ENCODE peak calls at places on chromosomes 16 and 17, in eight cellular contexts. G is effector memory CD4-positive, alpha-beta T cell; V is K562; U is AG04450; S is colonic mucosa; K is neuronal stem cell; P is Karpas-422; O is gastrocnemius medialis. N is an unnamed sample.

GRCh38 chr17:50060951-50061712 is 5.2 kb downstream of the ITGA3 start:
- DNase-seq in G (no peak), V (no peak), U (no peak), S (peak; percentile 68), K (no peak), P (no peak), O (peak; percentile 65), N (no peak)

GRCh38 chr16:55408656-55409055 is 70.3 kb upstream of the MMP2 start:
- DNase-seq in G (no peak), V (no peak), U (no peak), S (no peak), K (peak; percentile 52), P (no peak), O (no peak), N (no peak)

GRCh38 chr16:10031473-10031872 is 150.8 kb downstream of the GRIN2A start:
- DNase-seq in G (no peak), V (no peak), U (no peak), S (no peak), K (no peak), P (no peak), O (no peak), N (no peak)

GRCh38 chr16:22373662-22374310 is 633 bp downstream of the CDR2 start:
- DNase-seq in G (peak; percentile 16), V (no peak), U (no peak), S (peak; percentile 58), K (peak; percentile 23), P (peak; percentile 70), O (peak; percentile 11), N (no peak)

GRCh38 chr17:12545877-12546513 is 119.7 kb upstream of the MYOCD start:
- DNase-seq in G (no peak), V (peak; percentile 15), U (no peak), S (peak; percentile 47), K (peak; percentile 51), P (peak; percentile 80), O (no peak), N (no peak)

GRCh38 chr17:70352834-70353233 is 183.5 kb downstream of the KCNJ2 start:
- DNase-seq in G (no peak), V (no peak), U (no peak), S (no peak), K (no peak), P (no peak), O (no peak), N (no peak)

GRCh38 chr17:83129676-83130075 is 50.3 kb downstream of the METRNL start:
- DNase-seq in G (no peak), V (no peak), U (no peak), S (no peak), K (no peak), P (no peak), O (no peak), N (no peak)

GRCh38 chr16:60107467-60107866 is 1373.4 kb upstream of the GOT2 start:
- DNase-seq in G (no peak), V (no peak), U (no peak), S (no peak), K (no peak), P (no peak), O (no peak), N (no peak)

GRCh38 chr17:37081287-37081686 is 132.5 kb downstream of the AATF start:
- DNase-seq in G (no peak), V (no peak), U (no peak), S (no peak), K (no peak), P (no peak), O (no peak), N (no peak)

GRCh38 chr17:44759096-44759915 is 518 bp downstream of the ADAM11 start:
- DNase-seq in G (no peak), V (peak; percentile 39), U (no peak), S (no peak), K (no peak), P (no peak), O (no peak), N (no peak)

GRCh38 chr17:68511671-68512246 is 471 bp upstream of the PRKAR1A start:
- DNase-seq in G (peak; percentile 59), V (peak; percentile 81), U (peak; percentile 33), S (peak; percentile 81), K (peak; percentile 85), P (peak; percentile 92), O (peak; percentile 74), N (no peak)

GRCh38 chr17:69763503-69763902 is 311.5 kb upstream of the KCNJ16 start:
- DNase-seq in G (no peak), V (no peak), U (no peak), S (no peak), K (no peak), P (no peak), O (no peak), N (no peak)

GRCh38 chr16:19657831-19658230 is 60.2 kb downstream of the KNOP1 start:
- DNase-seq in G (no peak), V (no peak), U (no peak), S (no peak), K (no peak), P (no peak), O (no peak), N (no peak)

GRCh38 chr16:19604911-19605310 is 49.4 kb downstream of the VPS35L start:
- DNase-seq in G (no peak), V (no peak), U (no peak), S (no peak), K (no peak), P (no peak), O (no peak), N (no peak)

GRCh38 chr17:62705781-62706597 is 78.5 kb downstream of the MRC2 start:
- DNase-seq in G (no peak), V (no peak), U (no peak), S (no peak), K (no peak), P (no peak), O (no peak), N (no peak)

GRCh38 chr17:77476920-77477805 is 336.4 kb downstream of the SEC14L1 start:
- DNase-seq in G (no peak), V (no peak), U (peak; percentile 91), S (peak; percentile 45), K (no peak), P (no peak), O (peak; percentile 86), N (peak; percentile 92)

GRCh38 chr17:3213587-3213986 is 6.1 kb downstream of the OR1A1 start:
- DNase-seq in G (no peak), V (no peak), U (no peak), S (no peak), K (no peak), P (no peak), O (no peak), N (no peak)

GRCh38 chr16:85735225-85735722 is 15.6 kb downstream of the C16orf74 start:
- DNase-seq in G (peak; percentile 39), V (no peak), U (no peak), S (no peak), K (no peak), P (no peak), O (no peak), N (no peak)

GRCh38 chr16:23788653-23789052 is 33.8 kb downstream of the CHP2 start:
- DNase-seq in G (no peak), V (no peak), U (no peak), S (no peak), K (no peak), P (no peak), O (no peak), N (no peak)

DNA sequence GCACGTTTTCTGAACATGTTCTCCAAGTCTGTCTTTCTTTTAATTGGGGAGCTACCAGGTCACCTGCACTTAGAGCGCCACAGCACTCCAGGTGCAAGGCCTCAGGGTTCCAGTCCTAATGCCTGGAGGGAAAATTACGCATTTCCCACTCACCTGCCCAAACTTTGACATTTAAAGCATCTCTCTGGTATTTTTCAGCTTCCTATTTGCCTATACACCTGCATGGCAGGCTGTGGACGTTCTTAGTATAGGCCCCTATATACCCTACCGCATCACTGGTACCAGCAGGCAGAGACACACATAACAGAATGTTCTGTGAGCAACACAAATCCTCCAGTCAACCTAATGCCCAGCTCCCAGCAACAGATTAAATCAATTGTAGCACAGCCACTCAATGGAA is 213.3 kb downstream of the MRTFB start:
- DNase-seq in G (no peak), V (no peak), U (no peak), S (no peak), K (no peak), P (no peak), O (no peak), N (no peak)
- H3K27ac ChIP-seq in G (no peak overlapping the region), V (no peak overlapping the region), U (no peak overlapping the region), S (no peak overlapping the region), K (no peak overlapping the region), P (no peak overlapping the region), O (peak overlapping the region; percentile 95), N (no peak overlapping the region)

DNA sequence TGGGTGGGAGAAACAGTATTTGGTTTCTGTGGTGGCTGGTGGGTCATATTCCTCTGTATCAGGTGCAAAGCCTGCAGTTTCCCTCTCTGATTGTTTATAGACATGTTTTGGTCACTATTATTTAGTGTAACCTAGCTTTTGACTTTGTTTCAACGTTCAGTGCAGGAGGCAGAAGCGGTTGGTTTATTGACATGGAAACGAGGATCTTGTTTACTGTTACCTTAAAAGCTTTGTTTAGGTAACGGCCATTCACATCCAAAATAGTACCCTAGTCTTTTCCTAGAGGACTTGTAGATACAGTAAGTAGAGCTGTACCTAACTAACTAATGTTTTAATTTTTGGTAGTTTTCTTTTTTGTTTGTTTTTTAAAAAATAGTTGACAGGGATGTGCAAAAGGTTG is 3.5 kb downstream of the MSI2 start:
- DNase-seq in G (no peak), V (no peak), U (no peak), S (no peak), K (no peak), P (no peak), O (no peak), N (no peak)
- H3K27ac ChIP-seq in G (no peak overlapping the region), V (no peak overlapping the region), U (no peak overlapping the region), S (no peak overlapping the region), K (no peak overlapping the region), P (peak overlapping the region; percentile 92), O (peak overlapping the region; percentile 86), N (no peak overlapping the region)

GRCh38 chr17:38605852-38606645 is at the start of gene SRCIN1:
- DNase-seq in G (peak; percentile 9), V (peak; percentile 90), U (no peak), S (peak; percentile 72), K (peak; percentile 72), P (peak; percentile 74), O (no peak), N (no peak)
- H3K27ac ChIP-seq in G (no peak within 1 kb of the TSS), V (peak within 1 kb of the TSS; percentile 58), U (no peak within 1 kb of the TSS), S (peak within 1 kb of the TSS; percentile 44), K (peak within 1 kb of the TSS; percentile 72), P (no peak within 1 kb of the TSS), O (no peak within 1 kb of the TSS), N (no peak within 1 kb of the TSS)

DNA sequence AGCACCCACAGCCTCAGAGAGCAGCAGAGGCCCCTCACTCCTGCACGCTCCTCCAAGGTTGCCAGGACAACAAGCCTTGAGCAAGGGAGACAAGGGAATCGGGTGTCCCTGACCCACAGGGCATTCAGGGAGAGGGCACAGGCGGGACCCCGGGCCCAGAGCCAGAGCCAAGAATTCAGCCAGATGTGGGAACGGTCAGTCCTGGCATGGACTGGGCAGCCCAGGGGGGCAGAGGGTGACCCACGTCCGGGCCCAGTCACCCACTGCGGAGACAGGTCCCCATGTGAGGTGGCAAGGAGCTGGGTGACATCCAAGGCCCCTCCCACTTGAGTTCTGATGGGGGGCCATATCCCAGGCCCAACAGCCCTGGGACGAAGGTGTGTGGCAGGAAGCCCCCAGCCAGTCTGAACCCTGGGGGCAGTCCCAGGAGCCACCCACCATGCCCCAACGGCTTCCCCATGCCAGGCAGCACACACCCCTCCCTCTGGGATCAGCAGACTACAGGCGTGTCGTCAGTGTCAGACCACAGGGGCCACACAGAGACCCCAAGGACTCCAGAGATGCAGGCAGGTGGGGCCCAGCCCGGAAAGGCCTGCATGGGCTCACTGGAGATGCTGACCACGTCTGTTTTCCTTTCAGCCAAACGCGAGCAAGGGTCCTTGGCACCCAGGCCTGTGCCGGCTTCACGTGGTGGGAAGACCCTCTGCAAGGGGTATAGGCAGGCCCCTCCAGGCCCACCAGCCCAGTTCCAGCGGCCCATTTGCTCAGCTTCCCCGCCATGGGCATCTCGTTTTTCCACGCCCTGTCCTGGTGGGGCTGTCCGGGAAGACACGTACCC is 23.0 kb downstream of the USP6 start:
- DNase-seq in G (no peak), V (no peak), U (no peak), S (no peak), K (no peak), P (no peak), O (no peak), N (no peak)
- H3K27ac ChIP-seq in G (no peak overlapping the region), V (no peak overlapping the region), U (no peak overlapping the region), S (no peak overlapping the region), K (no peak overlapping the region), P (no peak overlapping the region), O (no peak overlapping the region), N (no peak overlapping the region)

N was measured in epithelial cell of prostate.